ENCODE peak calls at places on chromosomes 12 and 14, in eight cellular contexts. Y, I, A, H, X, S, M and U are unnamed samples.
A peak's percentile ranks its signal among the peaks of the same experiment; 100 is the strongest.

GRCh38 chr14:90573385-90574105 is 176.7 kb downstream of the CALM1 start:
- DNase-seq in Y (no peak), I (no peak), A (no peak), H (no peak), X (no peak), S (no peak), M (peak; percentile 61), U (no peak)

GRCh38 chr12:31813305-31813704 is 84.5 kb upstream of the AMN1 start:
- DNase-seq in Y (no peak), I (no peak), A (no peak), H (no peak), X (no peak), S (no peak), M (no peak), U (no peak)

GRCh38 chr12:115870021-115870420 is 407.5 kb downstream of the MED13L start:
- DNase-seq in Y (no peak), I (no peak), A (no peak), H (no peak), X (no peak), S (no peak), M (no peak), U (no peak)

GRCh38 chr12:3432868-3433267 is 58.1 kb upstream of the PRMT8 start:
- DNase-seq in Y (no peak), I (no peak), A (no peak), H (no peak), X (no peak), S (no peak), M (no peak), U (no peak)

GRCh38 chr12:121947966-121948365 is 29.6 kb downstream of the CFAP251 start:
- DNase-seq in Y (no peak), I (no peak), A (no peak), H (no peak), X (no peak), S (no peak), M (no peak), U (no peak)

GRCh38 chr12:51326762-51327439 is 2.9 kb upstream of the BIN2 start:
- DNase-seq in Y (no peak), I (no peak), A (peak; percentile 65), H (no peak), X (no peak), S (no peak), M (no peak), U (no peak)

GRCh38 chr12:42446761-42447160 is 120.8 kb downstream of the PPHLN1 start:
- DNase-seq in Y (no peak), I (no peak), A (no peak), H (no peak), X (no peak), S (no peak), M (no peak), U (no peak)

GRCh38 chr12:56836800-56837663 is 73.9 kb downstream of the HSD17B6 start:
- DNase-seq in Y (no peak), I (no peak), A (peak; percentile 92), H (no peak), X (peak; percentile 19), S (no peak), M (no peak), U (no peak)

GRCh38 chr14:24741871-24742270 is 107.9 kb upstream of the GZMB start:
- DNase-seq in Y (no peak), I (no peak), A (peak; percentile 62), H (no peak), X (no peak), S (no peak), M (no peak), U (no peak)

GRCh38 chr14:91140672-91141071 is 26.8 kb downstream of the DGLUCY start:
- DNase-seq in Y (no peak), I (no peak), A (no peak), H (no peak), X (no peak), S (no peak), M (peak; percentile 40), U (no peak)

GRCh38 chr12:57518920-57519757 is 1.2 kb downstream of the DDIT3 start:
- DNase-seq in Y (peak; percentile 31), I (no peak), A (peak; percentile 43), H (peak; percentile 28), X (no peak), S (no peak), M (no peak), U (no peak)

GRCh38 chr12:108367436-108367835 is 28.3 kb upstream of the CMKLR1 start:
- DNase-seq in Y (no peak), I (peak; percentile 87), A (peak; percentile 31), H (no peak), X (no peak), S (no peak), M (no peak), U (no peak)

GRCh38 chr12:63844391-63845341 is at the start of gene SRGAP1:
- DNase-seq in Y (no peak), I (peak; percentile 92), A (peak; percentile 71), H (peak; percentile 73), X (no peak), S (no peak), M (peak; percentile 44), U (no peak)